ENCODE peak calls at places on chromosomes 11 and 22, in four cellular contexts. R is CD4-positive, CD25-positive, alpha-beta regulatory T cell; H is renal cortical epithelial cell; U is HFFc6. N is an unnamed sample.

GRCh38 chr11:58640386-58641023 is 18.0 kb downstream of the CNTF start:
- DNase-seq in H (no peak), R (peak; percentile 35), U (no peak), N (no peak)

GRCh38 chr11:134758342-134758931 is 346.4 kb upstream of the B3GAT1 start:
- DNase-seq in R (no peak), U (no peak), H (no peak), N (no peak)

GRCh38 chr11:109378049-109378448 is 43.9 kb upstream of the C11orf87 start:
- DNase-seq in R (no peak), U (no peak), H (no peak), N (no peak)

GRCh38 chr11:3130269-3131071 is 34.6 kb downstream of the OSBPL5 start:
- DNase-seq in U (no peak), R (no peak), H (no peak), N (no peak)

GRCh38 chr11:86435711-86436110 is 61.0 kb downstream of the CCDC81 start:
- DNase-seq in U (no peak), R (no peak), H (no peak), N (no peak)

GRCh38 chr11:92259861-92260260 is 35.2 kb downstream of the FAT3 start:
- DNase-seq in R (no peak), H (no peak), U (no peak), N (no peak)

GRCh38 chr11:96696736-96697135 is 306.9 kb downstream of the JRKL start:
- DNase-seq in R (no peak), U (no peak), H (no peak), N (no peak)

GRCh38 chr11:60500276-60500935 is 7.8 kb downstream of the MS4A12 start:
- DNase-seq in H (peak; percentile 16), R (no peak), U (peak; percentile 25), N (no peak)

GRCh38 chr22:41447435-41448188 is 1.0 kb upstream of the TOB2 start:
- DNase-seq in U (peak; percentile 36), R (peak; percentile 57), H (peak; percentile 30), N (peak; percentile 62)

GRCh38 chr22:28930357-28931007 is 47.1 kb downstream of the ZNRF3 start:
- DNase-seq in U (no peak), H (peak; percentile 97), R (no peak), N (no peak)

GRCh38 chr11:119788911-119789560 is 60.0 kb upstream of the NECTIN1 start:
- DNase-seq in R (no peak), H (no peak), U (no peak), N (no peak)

GRCh38 chr11:122851366-122852011 is 13.2 kb downstream of the CRTAM start:
- DNase-seq in H (no peak), R (peak; percentile 26), U (no peak), N (peak; percentile 30)

GRCh38 chr22:25853078-25853477 is 111.1 kb downstream of the MYO18B start:
- DNase-seq in H (no peak), R (no peak), U (no peak), N (no peak)

GRCh38 chr11:17259519-17259918 is 17.0 kb upstream of the NUCB2 start:
- DNase-seq in U (no peak), H (no peak), R (no peak), N (no peak)

GRCh38 chr11:115776916-115777315 is 272.7 kb upstream of the CADM1 start:
- DNase-seq in U (no peak), R (no peak), H (no peak), N (no peak)

GRCh38 chr11:77089004-77089545 is 13.6 kb upstream of the OMP start:
- DNase-seq in R (no peak), U (no peak), H (no peak), N (no peak)

GRCh38 chr22:38069372-38070249 is 12.4 kb downstream of the PICK1 start:
- DNase-seq in H (no peak), R (no peak), U (peak; percentile 7), N (no peak)

GRCh38 chr11:103035656-103036434 is 56.1 kb downstream of the DCUN1D5 start:
- DNase-seq in H (peak; percentile 86), U (peak; percentile 88), R (peak; percentile 58), N (peak; percentile 33)

GRCh38 chr11:65251476-65251875 is 10.3 kb upstream of the POLA2 start:
- DNase-seq in U (peak; percentile 7), R (no peak), H (peak; percentile 32), N (no peak)

GRCh38 chr11:92964471-92964870 is 5.0 kb upstream of the MTNR1B start:
- DNase-seq in U (no peak), R (no peak), H (no peak), N (no peak)

GRCh38 chr11:12723410-12724297 is 49.4 kb downstream of the TEAD1 start:
- DNase-seq in U (no peak), H (peak; percentile 98), R (no peak), N (no peak)

GRCh38 chr11:45102810-45103621 is 43.4 kb upstream of the PRDM11 start:
- DNase-seq in H (peak; percentile 74), U (peak; percentile 75), R (peak; percentile 72), N (peak; percentile 71)

GRCh38 chr22:17237031-17237668 is 17.9 kb upstream of the ADA2 start:
- DNase-seq in R (peak; percentile 36), H (no peak), U (no peak), N (peak; percentile 38)

GRCh38 chr11:128692750-128693578 is 908 bp upstream of the FLI1 start:
- DNase-seq in R (no peak), U (peak; percentile 61), H (no peak), N (peak; percentile 37)

GRCh38 chr22:38451404-38451803 is 3.6 kb downstream of the KCNJ4 start:
- DNase-seq in U (no peak), R (no peak), H (no peak), N (no peak)

GRCh38 chr11:72239849-72240460 is 4.0 kb downstream of the PHOX2A start:
- DNase-seq in H (no peak), R (no peak), U (no peak), N (no peak)

GRCh38 chr11:46293616-46294015 is 16.2 kb downstream of the CREB3L1 start:
- DNase-seq in R (no peak), H (no peak), U (peak; percentile 98), N (no peak)

GRCh38 chr11:97325693-97326092 is 935.9 kb downstream of the JRKL start:
- DNase-seq in R (no peak), H (no peak), U (no peak), N (no peak)

GRCh38 chr11:2991477-2992233 is 474 bp downstream of the NAP1L4 start:
- DNase-seq in H (no peak), U (peak; percentile 16), R (no peak), N (no peak)

GRCh38 chr22:46415816-46416536 is 80.5 kb downstream of the TRMU start:
- DNase-seq in R (no peak), U (no peak), H (no peak), N (no peak)

GRCh38 chr22:36658900-36659299 is 44.7 kb downstream of the CACNG2 start:
- DNase-seq in R (no peak), H (peak; percentile 1), U (no peak), N (no peak)

GRCh38 chr22:50012201-50013181 is at the start of gene IL17REL:
- DNase-seq in H (no peak), R (no peak), U (peak; percentile 6), N (no peak)

GRCh38 chr22:38397189-38398097 is 57.6 kb downstream of the KCNJ4 start:
- DNase-seq in H (no peak), U (no peak), R (no peak), N (peak; percentile 40)

GRCh38 chr11:19242184-19242932 is 1.6 kb upstream of the E2F8 start:
- DNase-seq in R (peak; percentile 4), H (no peak), U (no peak), N (no peak)

GRCh38 chr22:49037701-49038245 is 789.9 kb downstream of the BRD1 start:
- DNase-seq in R (no peak), H (no peak), U (no peak), N (no peak)

GRCh38 chr11:111452146-111452545 is 60.0 kb downstream of the BTG4 start:
- DNase-seq in H (no peak), R (no peak), U (peak; percentile 78), N (no peak)

N was measured in naive B cell.